ENCODE peak calls at places on chromosomes 3 and 15, in five cellular contexts. Y, F, P, I and Z are unnamed samples.

GRCh38 chr3:178699810-178700209 is 163.6 kb downstream of the KCNMB2 start:
- DNase-seq in Y (no peak), F (no peak), P (no peak), I (no peak), Z (no peak)

GRCh38 chr3:45978348-45978747 is 17.3 kb downstream of the FYCO1 start:
- DNase-seq in Y (no peak), F (no peak), P (no peak), I (no peak), Z (no peak)

GRCh38 chr3:71921036-71921435 is 136.1 kb upstream of the PROK2 start:
- DNase-seq in Y (no peak), F (no peak), P (no peak), I (no peak), Z (no peak)

GRCh38 chr3:183298708-183299153 is 45.7 kb downstream of the B3GNT5 start:
- DNase-seq in Y (peak; percentile 78), F (peak; percentile 57), P (no peak), I (no peak), Z (no peak)

GRCh38 chr3:42703695-42704025 is 1.1 kb upstream of the HHATL start:
- DNase-seq in Y (no peak), F (no peak), P (no peak), I (no peak), Z (no peak)

GRCh38 chr3:49351521-49352011 is 6.6 kb downstream of the GPX1 start:
- DNase-seq in Y (no peak), F (peak; percentile 66), P (no peak), I (no peak), Z (no peak)

GRCh38 chr3:46699846-46700523 is 1.2 kb upstream of the TMIE start:
- DNase-seq in Y (peak; percentile 82), F (no peak), P (no peak), I (no peak), Z (no peak)

GRCh38 chr3:157493627-157494550 is 9.3 kb downstream of the VEPH1 start:
- DNase-seq in Y (no peak), F (peak; percentile 49), P (no peak), I (no peak), Z (no peak)

GRCh38 chr3:169327969-169328368 is 335.5 kb downstream of the MECOM start:
- DNase-seq in Y (no peak), F (no peak), P (no peak), I (no peak), Z (no peak)

GRCh38 chr15:77628010-77628409 is 4.7 kb downstream of the LINGO1 start:
- DNase-seq in Y (no peak), F (no peak), P (no peak), I (no peak), Z (no peak)
- TF ChIP-seq CTCF in Y (no peak), F (no peak), P (no peak), I (no peak), Z (no peak)

GRCh38 chr3:35664460-35664919 is 25.2 kb downstream of the ARPP21 start:
- DNase-seq in Y (peak; percentile 62), F (no peak), P (peak; percentile 63), I (no peak), Z (peak; percentile 14)

GRCh38 chr3:35663471-35663870 is 24.1 kb downstream of the ARPP21 start:
- DNase-seq in Y (no peak), F (no peak), P (no peak), I (no peak), Z (no peak)

GRCh38 chr3:35670408-35670807 is 31.1 kb downstream of the ARPP21 start:
- DNase-seq in Y (no peak), F (no peak), P (no peak), I (no peak), Z (no peak)

GRCh38 chr3:35666893-35667292 is 27.6 kb downstream of the ARPP21 start:
- DNase-seq in Y (no peak), F (no peak), P (no peak), I (no peak), Z (no peak)

GRCh38 chr3:35665390-35666055 is 26.2 kb downstream of the ARPP21 start:
- DNase-seq in Y (no peak), F (no peak), P (no peak), I (no peak), Z (no peak)
- TF ChIP-seq CTCF in Y (no peak), F (no peak), P (no peak), I (no peak), Z (no peak)

GRCh38 chr15:62059108-62059817 is 984 bp downstream of the VPS13C start:
- DNase-seq in Y (no peak), F (no peak), P (no peak), I (no peak), Z (no peak)
- TF ChIP-seq CTCF in Y (no peak), F (peak; percentile 20), P (no peak), I (no peak), Z (no peak)

DNA sequence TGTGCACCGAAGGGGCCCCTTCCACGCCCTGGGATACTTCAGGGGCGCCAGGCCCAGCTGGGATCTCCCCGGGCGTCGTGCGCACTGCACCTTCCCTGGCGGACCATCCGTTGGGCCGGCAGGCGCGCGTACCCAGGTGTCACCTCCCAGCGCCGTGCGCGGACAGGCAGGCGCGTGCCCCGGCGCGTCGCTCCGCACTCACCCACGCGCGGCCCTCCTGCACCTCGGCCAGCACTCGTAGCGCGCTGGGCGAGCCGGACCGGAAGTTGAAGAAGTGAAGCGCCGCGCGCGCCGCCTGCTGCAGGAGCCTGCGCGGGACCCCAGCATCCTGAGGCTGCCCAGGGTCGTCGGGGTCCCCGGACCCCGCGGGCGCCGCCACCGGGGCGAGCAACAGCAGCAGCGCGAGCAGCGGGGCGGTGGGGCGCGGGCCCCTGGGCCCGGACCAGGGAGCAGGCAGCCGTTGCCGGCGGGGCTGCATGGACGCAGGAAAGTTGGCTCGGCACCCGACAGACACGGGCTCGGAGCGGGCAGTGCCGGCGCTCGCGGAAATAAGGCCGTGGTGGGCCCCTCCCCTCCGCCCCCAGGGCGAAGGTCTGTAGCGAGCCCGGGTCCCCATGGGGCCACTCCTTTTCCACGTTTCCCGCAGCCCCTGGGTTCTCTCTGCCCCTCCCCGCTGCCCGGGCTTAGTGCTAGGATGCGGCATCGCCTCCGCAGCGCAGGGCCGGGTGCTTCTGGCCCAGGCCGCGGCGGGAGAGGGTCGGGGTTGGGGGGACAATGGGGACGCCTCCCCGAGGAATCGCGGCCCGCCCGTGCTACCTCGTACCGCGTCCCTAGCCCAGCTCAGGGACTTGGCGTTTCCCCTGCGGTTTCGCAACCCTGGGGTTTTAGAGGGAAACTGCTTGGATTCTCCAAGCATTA is at the start of gene RARRES1:
- DNase-seq in Y (peak; percentile 87), F (no peak), P (peak; percentile 94), I (no peak), Z (peak; percentile 26)
- TF ChIP-seq CTCF in Y (no peak), F (peak; percentile 3), P (no peak), I (no peak), Z (no peak)

GRCh38 chr15:31438601-31439265 is 112.1 kb downstream of the KLF13 start:
- DNase-seq in Y (no peak), F (no peak), P (no peak), I (no peak), Z (no peak)

GRCh38 chr15:31444844-31445243 is 118.2 kb downstream of the KLF13 start:
- DNase-seq in Y (no peak), F (no peak), P (no peak), I (no peak), Z (no peak)

GRCh38 chr15:31439328-31439727 is 112.7 kb downstream of the KLF13 start:
- DNase-seq in Y (no peak), F (no peak), P (no peak), I (no peak), Z (no peak)

GRCh38 chr15:31440754-31441298 is 114.2 kb downstream of the KLF13 start:
- DNase-seq in Y (peak; percentile 82), F (no peak), P (peak; percentile 92), I (no peak), Z (peak; percentile 42)

GRCh38 chr15:31442203-31443090 is 115.8 kb downstream of the KLF13 start:
- DNase-seq in Y (no peak), F (peak; percentile 85), P (no peak), I (no peak), Z (no peak)
- TF ChIP-seq CTCF in Y (no peak), F (peak; percentile 48), P (no peak), I (peak; percentile 16), Z (no peak)